ENCODE peak calls at places on chromosome 9, in nine cellular contexts. S, B, M, Y, H, W, X, C and T are unnamed samples. For H3K27me3, the result is how much of the 10 kb centered on the place peaks cover.

GRCh38 chr9:104090578-104090977 is 3.5 kb upstream of the SMC2 start:
- DNase-seq in B (no peak), H (no peak), C (no peak), X (no peak), S (no peak), M (no peak), Y (no peak), W (no peak), T (no peak)

GRCh38 chr9:3455088-3455487 is 70.7 kb downstream of the RFX3 start:
- DNase-seq in C (no peak), W (no peak), X (no peak), B (no peak), M (no peak), Y (no peak), H (no peak), S (no peak), T (no peak)

GRCh38 chr9:26949604-26950003 is 2.6 kb upstream of the PLAA start:
- DNase-seq in H (no peak), S (no peak), W (no peak), Y (no peak), X (no peak), M (no peak), B (no peak), C (no peak), T (no peak)

GRCh38 chr9:6439051-6439703 is 26.2 kb downstream of the UHRF2 start:
- DNase-seq in H (no peak), X (no peak), B (no peak), W (no peak), S (no peak), Y (no peak), C (no peak), M (no peak), T (no peak)

GRCh38 chr9:113992276-113992951 is 85.7 kb downstream of the AMBP start:
- DNase-seq in W (peak), C (peak), X (no peak), Y (peak), B (peak), M (no peak), H (no peak), S (peak), T (no peak)

GRCh38 chr9:19894975-19895374 is 106.1 kb upstream of the SLC24A2 start:
- DNase-seq in C (no peak), M (no peak), Y (no peak), X (no peak), S (no peak), H (no peak), B (no peak), W (no peak), T (no peak)

GRCh38 chr9:109381011-109381729 is 60.3 kb upstream of the EPB41L4B start:
- DNase-seq in B (no peak), W (no peak), X (no peak), M (no peak), Y (no peak), S (no peak), H (no peak), C (no peak), T (no peak)

GRCh38 chr9:114611516-114612271 is 603 bp downstream of the TMEM268 start:
- DNase-seq in H (no peak), B (peak), Y (peak), C (peak), M (no peak), W (peak), X (peak), S (peak), T (peak)

GRCh38 chr9:86126998-86127972 is 27.9 kb upstream of the GOLM1 start:
- DNase-seq in W (peak), X (no peak), H (peak), S (peak), Y (no peak), B (peak), C (peak), M (no peak), T (no peak)

GRCh38 chr9:130426467-130426773 is 18.3 kb upstream of the ASS1 start:
- DNase-seq in C (no peak), Y (no peak), S (no peak), B (no peak), W (no peak), H (no peak), M (no peak), X (no peak), T (no peak)

GRCh38 chr9:116042321-116042720 is 111.3 kb upstream of the PAPPA start:
- DNase-seq in B (no peak), Y (no peak), W (no peak), C (no peak), S (no peak), X (no peak), M (no peak), H (no peak), T (no peak)

GRCh38 chr9:84111726-84112125 is 131.1 kb downstream of the RMI1 start:
- DNase-seq in X (no peak), H (no peak), S (no peak), M (no peak), B (no peak), C (no peak), W (no peak), Y (no peak), T (no peak)

GRCh38 chr9:129726322-129727160 is 26.3 kb downstream of the PTGES start:
- DNase-seq in H (peak), S (peak), C (peak), X (peak), Y (peak), B (peak), M (no peak), W (peak), T (peak)

GRCh38 chr9:21684831-21685362 is 117.5 kb upstream of the MTAP start:
- DNase-seq in S (peak), Y (peak), B (no peak), M (no peak), H (peak), C (no peak), X (no peak), W (no peak), T (no peak)

GRCh38 chr9:70485273-70485858 is 70.9 kb upstream of the KLF9 start:
- DNase-seq in W (peak), M (no peak), H (no peak), C (peak), S (no peak), B (peak), X (no peak), Y (no peak), T (peak)

GRCh38 chr9:87234854-87235253 is 262.8 kb upstream of the DAPK1 start:
- DNase-seq in S (no peak), Y (no peak), M (no peak), X (no peak), W (no peak), H (no peak), C (no peak), B (no peak), T (no peak)

GRCh38 chr9:33942471-33943083 is 106.1 kb downstream of the UBAP2 start:
- DNase-seq in C (no peak), S (no peak), H (no peak), X (no peak), W (no peak), B (no peak), Y (peak), M (no peak), T (no peak)

GRCh38 chr9:88971131-88971960 is 19.9 kb upstream of the S1PR3 start:
- DNase-seq in X (no peak), M (no peak), H (no peak), B (no peak), Y (no peak), S (no peak), C (no peak), W (no peak), T (no peak)
- TF ChIP-seq CTCF in X (no peak), M (no peak), H (no peak), B (no peak), Y (no peak), S (no peak), C (no peak), W (no peak), T (no peak)

GRCh38 chr9:136728080-136728547 is 14.6 kb downstream of the LCN10 start:
- DNase-seq in M (peak), C (peak), W (peak), H (peak), Y (peak), S (peak), X (peak), B (peak), T (peak)
- TF ChIP-seq POLR2A in M (peak), C (peak), W (peak), H (peak), Y (peak), S (peak), X (peak), B (peak), T (peak)

GRCh38 chr9:1032181-1032580 is 18.0 kb upstream of the DMRT2 start:
- DNase-seq in H (no peak), S (no peak), W (no peak), X (no peak), M (no peak), C (no peak), B (no peak), Y (no peak), T (no peak)

GRCh38 chr9:1034271-1034670 is 15.9 kb upstream of the DMRT2 start:
- DNase-seq in S (no peak), H (no peak), C (no peak), Y (no peak), X (no peak), B (no peak), W (no peak), M (no peak), T (no peak)
- H3K27me3 ChIP-seq in S (under half), H (under half), C (under half), Y (under half), X (under half), B (under half), W (under half), M (under half), T (under half)

DNA sequence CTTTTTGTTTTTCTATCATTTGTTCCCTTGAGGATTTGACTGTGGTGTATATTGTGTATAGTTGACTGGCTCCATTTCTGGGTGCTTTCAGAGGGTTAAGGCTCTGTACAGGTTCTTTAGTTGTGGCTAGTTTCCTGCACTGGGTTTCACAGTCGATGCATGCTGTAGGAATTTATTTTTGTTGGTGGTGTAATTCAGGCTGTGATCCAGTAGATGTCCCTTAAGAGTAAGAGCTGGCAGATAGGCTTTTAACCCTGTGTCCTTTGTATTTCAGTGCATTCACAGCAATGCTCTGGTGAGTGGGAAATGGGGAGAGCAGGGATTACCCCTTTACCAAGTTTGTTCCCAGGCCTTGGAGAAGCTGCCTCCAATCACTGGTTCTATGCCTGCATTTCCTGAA is 112.9 kb downstream of the SPATA31D1 start:
- DNase-seq in W (no peak), S (no peak), H (no peak), C (no peak), M (no peak), Y (no peak), B (no peak), X (no peak), T (no peak)
- TF ChIP-seq CTCF in W (no peak), S (no peak), H (no peak), C (no peak), M (no peak), Y (no peak), B (no peak), X (no peak), T (no peak)

GRCh38 chr9:91192785-91193657 is 168.7 kb downstream of the AUH start:
- DNase-seq in S (peak), M (no peak), H (peak), C (peak), W (peak), Y (peak), B (peak), X (peak), T (peak)
- TF ChIP-seq POLR2A in S (peak), M (no peak), H (peak), C (no peak), W (peak), Y (no peak), B (no peak), X (no peak), T (no peak)

GRCh38 chr9:126633881-126634558 is 20.3 kb downstream of the LMX1B start:
- DNase-seq in C (no peak), Y (no peak), B (no peak), W (no peak), X (no peak), H (peak), S (no peak), M (no peak), T (no peak)

GRCh38 chr9:126637002-126637849 is 23.5 kb downstream of the LMX1B start:
- DNase-seq in S (no peak), C (no peak), B (no peak), W (no peak), H (no peak), X (no peak), Y (no peak), M (no peak), T (no peak)

GRCh38 chr9:126638571-126639132 is 24.9 kb downstream of the LMX1B start:
- DNase-seq in X (no peak), C (no peak), M (no peak), B (no peak), S (no peak), H (no peak), Y (no peak), W (no peak), T (no peak)

GRCh38 chr9:126635661-126636439 is 22.1 kb downstream of the LMX1B start:
- DNase-seq in X (no peak), S (no peak), Y (no peak), M (no peak), W (no peak), B (no peak), H (no peak), C (no peak), T (no peak)

DNA sequence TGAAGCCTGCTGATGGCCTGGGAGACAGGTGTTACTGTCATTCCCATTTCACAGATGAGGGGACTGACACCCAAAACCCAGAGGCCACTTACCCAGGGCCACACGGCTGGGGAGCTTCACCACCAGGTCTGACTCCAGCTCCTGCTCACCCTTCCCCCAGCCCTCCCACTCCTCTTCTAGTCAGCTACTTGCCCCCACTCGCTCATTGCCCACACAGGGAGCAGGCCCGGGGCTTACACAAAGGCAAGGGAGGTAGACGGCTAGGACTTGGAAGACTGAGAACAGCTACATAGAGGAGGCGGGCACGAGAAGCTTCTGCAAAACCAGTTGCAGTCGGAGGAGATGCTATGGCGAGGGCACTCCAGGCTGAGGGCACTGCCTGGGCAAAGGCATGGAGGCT is 21.3 kb downstream of the LMX1B start:
- DNase-seq in X (no peak), H (no peak), B (no peak), W (no peak), M (no peak), S (no peak), C (no peak), Y (no peak), T (no peak)
- H3K27me3 ChIP-seq in X (under half), H (under half), B (under half), W (under half), M (under half), S (under half), C (under half), Y (under half), T (under half)

GRCh38 chr9:93536874-93537273 is 39.5 kb upstream of the PHF2 start:
- DNase-seq in S (no peak), W (no peak), H (no peak), Y (no peak), X (no peak), C (no peak), B (no peak), M (no peak), T (no peak)
- TF ChIP-seq CTCF in S (no peak), W (no peak), H (no peak), Y (no peak), X (no peak), C (no peak), B (no peak), M (no peak), T (no peak)

DNA sequence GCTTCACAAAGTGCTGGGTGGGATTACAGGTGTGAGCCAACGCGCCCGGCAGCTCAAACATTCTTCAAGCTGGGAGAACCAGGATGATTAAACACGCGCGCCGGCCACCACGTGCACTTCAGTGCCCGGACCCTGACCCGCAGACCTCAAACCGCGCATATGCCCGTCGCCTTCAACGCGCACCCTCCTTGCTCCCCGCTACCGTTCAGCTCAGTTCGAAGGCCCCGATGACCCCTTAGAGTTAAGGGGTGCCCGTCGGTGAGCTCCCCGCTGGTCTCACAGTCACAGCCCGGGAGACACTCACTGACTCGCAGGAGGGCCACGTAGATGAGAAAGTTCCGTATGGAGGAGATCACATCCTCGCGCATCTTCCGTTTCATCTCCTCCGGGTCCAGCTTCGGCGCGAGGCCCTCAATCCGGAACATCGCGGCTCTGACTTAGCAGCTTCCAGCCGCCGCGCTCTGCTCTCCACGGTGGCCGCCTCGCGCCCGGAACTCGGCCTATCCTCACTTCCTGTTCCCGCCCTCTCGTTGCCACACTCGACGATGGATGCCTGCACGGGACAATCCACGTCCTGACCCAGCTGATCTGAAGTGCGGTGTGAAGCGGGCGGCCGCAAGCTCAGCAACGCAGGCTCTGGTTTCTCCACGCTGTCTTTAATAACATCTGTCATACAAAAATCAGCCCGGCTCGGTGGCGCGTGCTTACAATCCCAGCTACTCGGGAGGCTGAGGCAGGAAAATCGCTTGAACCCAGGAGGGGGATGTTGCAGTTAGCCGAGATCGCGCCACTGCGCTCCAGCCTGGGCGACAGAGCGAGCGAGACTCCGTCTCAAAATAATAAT is at the start of gene TOMM5:
- DNase-seq in C (peak), S (peak), W (peak), B (peak), H (peak), Y (peak), M (peak), X (peak), T (peak)
- TF ChIP-seq POLR2A in C (no peak), S (peak), W (peak), B (peak), H (peak), Y (peak), M (peak), X (peak), T (peak)

GRCh38 chr9:98962861-98963260 is 19.2 kb downstream of the COL15A1 start:
- DNase-seq in M (no peak), B (peak), C (no peak), S (no peak), X (no peak), H (no peak), W (no peak), Y (no peak), T (no peak)

GRCh38 chr9:98962181-98962560 is 18.5 kb downstream of the COL15A1 start:
- DNase-seq in C (no peak), B (peak), X (no peak), Y (no peak), W (no peak), H (no peak), S (no peak), M (no peak), T (no peak)

GRCh38 chr9:98960409-98960808 is 16.7 kb downstream of the COL15A1 start:
- DNase-seq in S (no peak), W (no peak), X (no peak), M (no peak), B (no peak), C (no peak), Y (no peak), H (no peak), T (no peak)

GRCh38 chr9:98964201-98964600 is 20.5 kb downstream of the COL15A1 start:
- DNase-seq in X (no peak), C (no peak), S (no peak), Y (no peak), B (no peak), M (no peak), H (no peak), W (no peak), T (no peak)

GRCh38 chr9:98961513-98962180 is 17.9 kb downstream of the COL15A1 start:
- DNase-seq in X (no peak), C (no peak), B (peak), S (no peak), M (no peak), Y (no peak), W (no peak), H (no peak), T (no peak)
- H3K27me3 ChIP-seq in X (under half), C (under half), B (under half), S (under half), M (under half), Y (under half), W (under half), H (under half), T (under half)

GRCh38 chr9:131728546-131728910 is 11.3 kb downstream of the RAPGEF1 start:
- DNase-seq in W (no peak), M (no peak), H (no peak), B (no peak), Y (peak), X (no peak), S (no peak), C (no peak), T (no peak)
- TF ChIP-seq CTCF in W (no peak), M (no peak), H (no peak), B (no peak), Y (no peak), X (no peak), S (no peak), C (no peak), T (no peak)